ENCODE peak calls at places on chromosomes 2 and 18, in four cellular contexts. Y is IMR-90, P is H1, S is H9. M is an unnamed sample.

GRCh38 chr18:49094979-49095632 is 144.3 kb upstream of the SMAD7 start:
- DNase-seq in S (no peak), P (no peak), Y (peak), M (no peak)

GRCh38 chr2:222708274-222708710 is 36.8 kb downstream of the MOGAT1 start:
- DNase-seq in Y (peak), S (peak), P (peak), M (peak)

GRCh38 chr2:201798252-201798918 is 8.0 kb upstream of the CDK15 start:
- DNase-seq in Y (peak), P (no peak), S (no peak), M (no peak)

GRCh38 chr2:16481342-16481741 is 184.3 kb downstream of the CYRIA start:
- DNase-seq in P (no peak), Y (no peak), S (no peak), M (no peak)

GRCh38 chr18:76986391-76986790 is 146.2 kb downstream of the MBP start:
- DNase-seq in Y (no peak), P (no peak), S (no peak), M (no peak)

GRCh38 chr2:3379647-3380534 is at the start of gene TRAPPC12:
- DNase-seq in P (peak), Y (peak), S (peak), M (peak)

GRCh38 chr2:66899109-66899508 is 464.2 kb downstream of the MEIS1 start:
- DNase-seq in S (no peak), P (no peak), Y (no peak), M (no peak)

GRCh38 chr2:194203898-194204297 is 1453.1 kb upstream of the SLC39A10 start:
- DNase-seq in Y (no peak), S (no peak), P (no peak), M (no peak)

GRCh38 chr2:17800219-17800618 is 16.0 kb upstream of the MSGN1 start:
- DNase-seq in Y (peak), S (no peak), P (no peak), M (no peak)

GRCh38 chr2:174593574-174594203 is 3.9 kb downstream of the WIPF1 start:
- DNase-seq in P (no peak), S (no peak), Y (peak), M (peak)
- H3K56ac ChIP-seq in P (no peak), S (no peak), Y (no peak), M (no peak)

DNA sequence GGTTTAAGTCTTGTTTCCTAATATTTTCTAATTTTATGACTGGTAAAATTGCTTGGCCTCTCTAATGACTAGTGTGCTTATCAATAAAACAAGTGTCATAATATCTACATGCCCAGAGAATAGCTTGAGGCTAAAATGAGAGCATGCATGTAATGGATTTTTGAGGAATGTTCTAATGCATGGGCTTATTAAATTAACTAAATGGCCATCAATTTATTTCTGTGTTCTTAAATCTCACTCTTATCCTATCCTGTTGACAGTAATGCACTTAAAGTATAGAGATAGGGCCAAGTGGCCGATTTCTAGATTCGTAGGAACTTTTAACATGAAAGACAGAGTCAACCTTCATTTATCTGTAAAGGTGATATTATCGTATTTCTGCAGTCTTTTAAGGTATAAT is 252.4 kb upstream of the COL3A1 start:
- DNase-seq in P (no peak), Y (no peak), S (no peak), M (no peak)
- H3K56ac ChIP-seq in P (no peak), Y (no peak), S (no peak), M (no peak)

GRCh38 chr2:132426621-132427020 is 10.0 kb downstream of the GPR39 start:
- DNase-seq in S (no peak), Y (no peak), P (no peak), M (no peak)
- H3K56ac ChIP-seq in S (no peak), Y (no peak), P (no peak), M (no peak)

GRCh38 chr2:205684871-205685313 is 2.6 kb downstream of the NRP2 start:
- DNase-seq in Y (peak), P (no peak), S (peak), M (no peak)
- H3K56ac ChIP-seq in Y (no peak), P (peak), S (no peak), M (peak)

M was measured in mesendoderm.